ENCODE peak calls at places on chromosomes 16 and 17, in nine cellular contexts. One of them, this sample, is unnamed. For H3K4me1, the result is how much of the 10 kb centered on the place peaks cover.

GRCh38 chr17:75909812-75910274 is 5.2 kb upstream of the MRPL38 start:
- DNase-seq in aorta: no peak
- DNase-seq in GM23248: peak
- DNase-seq in sigmoid colon: no peak
- DNase-seq in upper lobe of right lung: peak
- DNase-seq in tibial nerve: no peak
- DNase-seq in effector memory CD4-positive, alpha-beta T cell: no peak
- DNase-seq in GM23338: no peak
- DNase-seq in NT2/D1: no peak
- DNase-seq in this sample: peak

GRCh38 chr17:47704781-47705180 is 10.8 kb downstream of the TBKBP1 start:
- DNase-seq in aorta: peak
- DNase-seq in GM23248: no peak
- DNase-seq in sigmoid colon: no peak
- DNase-seq in upper lobe of right lung: peak
- DNase-seq in tibial nerve: no peak
- DNase-seq in effector memory CD4-positive, alpha-beta T cell: no peak
- DNase-seq in GM23338: no peak
- DNase-seq in NT2/D1: no peak
- DNase-seq in this sample: no peak

GRCh38 chr16:57533366-57533617 is 3.1 kb downstream of the CCDC102A start:
- DNase-seq in aorta: no peak
- DNase-seq in GM23248: no peak
- DNase-seq in sigmoid colon: no peak
- DNase-seq in upper lobe of right lung: no peak
- DNase-seq in tibial nerve: no peak
- DNase-seq in effector memory CD4-positive, alpha-beta T cell: no peak
- DNase-seq in GM23338: no peak
- DNase-seq in NT2/D1: no peak
- DNase-seq in this sample: no peak

GRCh38 chr16:58462997-58463891 is 36.7 kb upstream of the NDRG4 start:
- DNase-seq in aorta: no peak
- DNase-seq in GM23248: peak
- DNase-seq in sigmoid colon: no peak
- DNase-seq in upper lobe of right lung: no peak
- DNase-seq in tibial nerve: no peak
- DNase-seq in effector memory CD4-positive, alpha-beta T cell: no peak
- DNase-seq in GM23338: peak
- DNase-seq in NT2/D1: no peak
- DNase-seq in this sample: no peak

GRCh38 chr17:79043931-79044320 is 20.0 kb downstream of the C1QTNF1 start:
- DNase-seq in aorta: peak
- DNase-seq in GM23248: no peak
- DNase-seq in sigmoid colon: peak
- DNase-seq in upper lobe of right lung: peak
- DNase-seq in tibial nerve: no peak
- DNase-seq in effector memory CD4-positive, alpha-beta T cell: no peak
- DNase-seq in GM23338: no peak
- DNase-seq in NT2/D1: no peak
- DNase-seq in this sample: no peak

GRCh38 chr16:67539271-67539670 is 10.6 kb downstream of the RIPOR1 start:
- DNase-seq in aorta: no peak
- DNase-seq in GM23248: no peak
- DNase-seq in sigmoid colon: no peak
- DNase-seq in upper lobe of right lung: no peak
- DNase-seq in tibial nerve: no peak
- DNase-seq in effector memory CD4-positive, alpha-beta T cell: no peak
- DNase-seq in GM23338: peak
- DNase-seq in NT2/D1: no peak
- DNase-seq in this sample: no peak

GRCh38 chr16:2166263-2167080 is 10.9 kb downstream of the TRAF7 start:
- DNase-seq in aorta: no peak
- DNase-seq in GM23248: no peak
- DNase-seq in sigmoid colon: no peak
- DNase-seq in upper lobe of right lung: no peak
- DNase-seq in tibial nerve: no peak
- DNase-seq in effector memory CD4-positive, alpha-beta T cell: no peak
- DNase-seq in GM23338: no peak
- DNase-seq in NT2/D1: no peak
- DNase-seq in this sample: no peak

GRCh38 chr16:66842765-66843164 is 1.4 kb upstream of the CA7 start:
- DNase-seq in aorta: no peak
- DNase-seq in GM23248: peak
- DNase-seq in sigmoid colon: no peak
- DNase-seq in upper lobe of right lung: no peak
- DNase-seq in tibial nerve: no peak
- DNase-seq in effector memory CD4-positive, alpha-beta T cell: no peak
- DNase-seq in GM23338: no peak
- DNase-seq in NT2/D1: no peak
- DNase-seq in this sample: peak

GRCh38 chr16:47026492-47026891 is 53.0 kb upstream of the DNAJA2 start:
- DNase-seq in aorta: no peak
- DNase-seq in GM23248: no peak
- DNase-seq in sigmoid colon: no peak
- DNase-seq in upper lobe of right lung: peak
- DNase-seq in tibial nerve: no peak
- DNase-seq in effector memory CD4-positive, alpha-beta T cell: no peak
- DNase-seq in GM23338: no peak
- DNase-seq in NT2/D1: no peak
- DNase-seq in this sample: no peak

GRCh38 chr16:17346774-17347569 is 123.8 kb downstream of the XYLT1 start:
- DNase-seq in aorta: no peak
- DNase-seq in GM23248: no peak
- DNase-seq in sigmoid colon: no peak
- DNase-seq in upper lobe of right lung: no peak
- DNase-seq in tibial nerve: no peak
- DNase-seq in effector memory CD4-positive, alpha-beta T cell: no peak
- DNase-seq in GM23338: no peak
- DNase-seq in NT2/D1: no peak
- DNase-seq in this sample: no peak

GRCh38 chr16:17347624-17348023 is 123.1 kb downstream of the XYLT1 start:
- DNase-seq in aorta: no peak
- DNase-seq in GM23248: no peak
- DNase-seq in sigmoid colon: no peak
- DNase-seq in upper lobe of right lung: no peak
- DNase-seq in tibial nerve: no peak
- DNase-seq in effector memory CD4-positive, alpha-beta T cell: no peak
- DNase-seq in GM23338: no peak
- DNase-seq in NT2/D1: no peak
- DNase-seq in this sample: no peak

GRCh38 chr16:17348042-17348783 is 122.5 kb downstream of the XYLT1 start:
- DNase-seq in aorta: no peak
- DNase-seq in GM23248: no peak
- DNase-seq in sigmoid colon: no peak
- DNase-seq in upper lobe of right lung: no peak
- DNase-seq in tibial nerve: no peak
- DNase-seq in effector memory CD4-positive, alpha-beta T cell: no peak
- DNase-seq in GM23338: no peak
- DNase-seq in NT2/D1: no peak
- DNase-seq in this sample: no peak

GRCh38 chr16:17350212-17350611 is 120.5 kb downstream of the XYLT1 start:
- DNase-seq in aorta: no peak
- DNase-seq in GM23248: peak
- DNase-seq in sigmoid colon: no peak
- DNase-seq in upper lobe of right lung: no peak
- DNase-seq in tibial nerve: no peak
- DNase-seq in effector memory CD4-positive, alpha-beta T cell: no peak
- DNase-seq in GM23338: no peak
- DNase-seq in NT2/D1: no peak
- DNase-seq in this sample: no peak

GRCh38 chr16:17348826-17349225 is 121.9 kb downstream of the XYLT1 start:
- DNase-seq in aorta: no peak
- DNase-seq in GM23248: no peak
- DNase-seq in sigmoid colon: no peak
- DNase-seq in upper lobe of right lung: no peak
- DNase-seq in tibial nerve: no peak
- DNase-seq in effector memory CD4-positive, alpha-beta T cell: no peak
- DNase-seq in GM23338: no peak
- DNase-seq in NT2/D1: no peak
- DNase-seq in this sample: no peak
- H3K4me1 ChIP-seq in aorta: under half
- H3K4me1 ChIP-seq in GM23248: under half
- H3K4me1 ChIP-seq in sigmoid colon: under half
- H3K4me1 ChIP-seq in upper lobe of right lung: under half
- H3K4me1 ChIP-seq in tibial nerve: under half
- H3K4me1 ChIP-seq in effector memory CD4-positive, alpha-beta T cell: under half
- H3K4me1 ChIP-seq in GM23338: under half
- H3K4me1 ChIP-seq in NT2/D1: under half
- H3K4me1 ChIP-seq in this sample: under half

GRCh38 chr17:17434477-17434876 is 42.3 kb upstream of the MED9 start:
- DNase-seq in aorta: no peak
- DNase-seq in GM23248: no peak
- DNase-seq in sigmoid colon: no peak
- DNase-seq in upper lobe of right lung: no peak
- DNase-seq in tibial nerve: no peak
- DNase-seq in effector memory CD4-positive, alpha-beta T cell: no peak
- DNase-seq in GM23338: no peak
- DNase-seq in NT2/D1: no peak
- DNase-seq in this sample: no peak
- H3K4me1 ChIP-seq in aorta: under half
- H3K4me1 ChIP-seq in GM23248: under half
- H3K4me1 ChIP-seq in sigmoid colon: under half
- H3K4me1 ChIP-seq in upper lobe of right lung: under half
- H3K4me1 ChIP-seq in tibial nerve: under half
- H3K4me1 ChIP-seq in effector memory CD4-positive, alpha-beta T cell: under half
- H3K4me1 ChIP-seq in GM23338: under half
- H3K4me1 ChIP-seq in NT2/D1: under half
- H3K4me1 ChIP-seq in this sample: under half

GRCh38 chr17:73342057-73342522 is 30.3 kb upstream of the CDC42EP4 start:
- DNase-seq in aorta: peak
- DNase-seq in GM23248: peak
- DNase-seq in sigmoid colon: peak
- DNase-seq in upper lobe of right lung: peak
- DNase-seq in tibial nerve: peak
- DNase-seq in effector memory CD4-positive, alpha-beta T cell: no peak
- DNase-seq in GM23338: peak
- DNase-seq in NT2/D1: peak
- DNase-seq in this sample: no peak

GRCh38 chr17:73342549-73343167 is 30.9 kb upstream of the CDC42EP4 start:
- DNase-seq in aorta: no peak
- DNase-seq in GM23248: peak
- DNase-seq in sigmoid colon: no peak
- DNase-seq in upper lobe of right lung: no peak
- DNase-seq in tibial nerve: no peak
- DNase-seq in effector memory CD4-positive, alpha-beta T cell: no peak
- DNase-seq in GM23338: peak
- DNase-seq in NT2/D1: no peak
- DNase-seq in this sample: no peak

GRCh38 chr17:73341350-73342056 is 29.7 kb upstream of the CDC42EP4 start:
- DNase-seq in aorta: no peak
- DNase-seq in GM23248: no peak
- DNase-seq in sigmoid colon: no peak
- DNase-seq in upper lobe of right lung: no peak
- DNase-seq in tibial nerve: no peak
- DNase-seq in effector memory CD4-positive, alpha-beta T cell: no peak
- DNase-seq in GM23338: no peak
- DNase-seq in NT2/D1: no peak
- DNase-seq in this sample: no peak

GRCh38 chr17:73343168-73343634 is 31.4 kb upstream of the CDC42EP4 start:
- DNase-seq in aorta: peak
- DNase-seq in GM23248: peak
- DNase-seq in sigmoid colon: peak
- DNase-seq in upper lobe of right lung: no peak
- DNase-seq in tibial nerve: peak
- DNase-seq in effector memory CD4-positive, alpha-beta T cell: no peak
- DNase-seq in GM23338: peak
- DNase-seq in NT2/D1: peak
- DNase-seq in this sample: no peak

GRCh38 chr17:73343739-73344454 is 32.1 kb upstream of the CDC42EP4 start:
- DNase-seq in aorta: no peak
- DNase-seq in GM23248: peak
- DNase-seq in sigmoid colon: no peak
- DNase-seq in upper lobe of right lung: no peak
- DNase-seq in tibial nerve: no peak
- DNase-seq in effector memory CD4-positive, alpha-beta T cell: no peak
- DNase-seq in GM23338: no peak
- DNase-seq in NT2/D1: no peak
- DNase-seq in this sample: no peak
- H3K4me1 ChIP-seq in aorta: under half
- H3K4me1 ChIP-seq in GM23248: under half
- H3K4me1 ChIP-seq in sigmoid colon: under half
- H3K4me1 ChIP-seq in upper lobe of right lung: under half
- H3K4me1 ChIP-seq in tibial nerve: under half
- H3K4me1 ChIP-seq in effector memory CD4-positive, alpha-beta T cell: under half
- H3K4me1 ChIP-seq in GM23338: under half
- H3K4me1 ChIP-seq in NT2/D1: under half
- H3K4me1 ChIP-seq in this sample: under half

GRCh38 chr17:83099570-83100181 is 20.3 kb downstream of the METRNL start:
- DNase-seq in aorta: peak
- DNase-seq in GM23248: peak
- DNase-seq in sigmoid colon: no peak
- DNase-seq in upper lobe of right lung: no peak
- DNase-seq in tibial nerve: no peak
- DNase-seq in effector memory CD4-positive, alpha-beta T cell: no peak
- DNase-seq in GM23338: no peak
- DNase-seq in NT2/D1: no peak
- DNase-seq in this sample: no peak

GRCh38 chr17:83097831-83098230 is 18.4 kb downstream of the METRNL start:
- DNase-seq in aorta: no peak
- DNase-seq in GM23248: no peak
- DNase-seq in sigmoid colon: no peak
- DNase-seq in upper lobe of right lung: no peak
- DNase-seq in tibial nerve: no peak
- DNase-seq in effector memory CD4-positive, alpha-beta T cell: no peak
- DNase-seq in GM23338: no peak
- DNase-seq in NT2/D1: no peak
- DNase-seq in this sample: no peak

GRCh38 chr17:83100220-83100852 is 20.9 kb downstream of the METRNL start:
- DNase-seq in aorta: peak
- DNase-seq in GM23248: peak
- DNase-seq in sigmoid colon: no peak
- DNase-seq in upper lobe of right lung: no peak
- DNase-seq in tibial nerve: no peak
- DNase-seq in effector memory CD4-positive, alpha-beta T cell: no peak
- DNase-seq in GM23338: no peak
- DNase-seq in NT2/D1: no peak
- DNase-seq in this sample: no peak

GRCh38 chr17:83098241-83099085 is 19.1 kb downstream of the METRNL start:
- DNase-seq in aorta: no peak
- DNase-seq in GM23248: peak
- DNase-seq in sigmoid colon: no peak
- DNase-seq in upper lobe of right lung: no peak
- DNase-seq in tibial nerve: no peak
- DNase-seq in effector memory CD4-positive, alpha-beta T cell: no peak
- DNase-seq in GM23338: no peak
- DNase-seq in NT2/D1: no peak
- DNase-seq in this sample: no peak

DNA sequence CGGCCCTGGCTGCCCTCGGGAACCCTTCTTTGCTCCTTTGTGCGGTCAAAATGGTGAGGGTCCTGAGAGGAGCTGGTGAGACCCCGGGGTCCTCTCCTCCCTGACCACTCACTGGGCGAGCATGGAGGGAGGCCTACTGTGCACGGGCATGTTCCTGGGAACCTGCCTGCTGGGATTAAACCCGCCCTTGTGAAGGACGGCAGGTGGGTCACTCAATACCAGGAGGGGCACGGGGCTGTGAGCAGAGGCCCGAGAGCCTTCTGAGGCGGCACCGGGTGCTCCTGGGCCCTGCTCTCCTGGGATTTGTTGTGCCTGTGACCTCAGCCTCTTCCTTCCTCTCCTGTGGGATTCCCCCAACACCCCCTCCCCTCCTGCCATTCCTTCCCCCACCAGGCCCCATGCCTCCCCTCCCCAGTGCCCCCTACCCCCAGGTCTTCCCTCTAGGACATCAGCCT is 19.7 kb downstream of the METRNL start:
- DNase-seq in aorta: no peak
- DNase-seq in GM23248: peak
- DNase-seq in sigmoid colon: no peak
- DNase-seq in upper lobe of right lung: no peak
- DNase-seq in tibial nerve: no peak
- DNase-seq in effector memory CD4-positive, alpha-beta T cell: no peak
- DNase-seq in GM23338: no peak
- DNase-seq in NT2/D1: no peak
- DNase-seq in this sample: no peak
- H3K4me1 ChIP-seq in aorta: under half
- H3K4me1 ChIP-seq in GM23248: under half
- H3K4me1 ChIP-seq in sigmoid colon: under half
- H3K4me1 ChIP-seq in upper lobe of right lung: under half
- H3K4me1 ChIP-seq in tibial nerve: under half
- H3K4me1 ChIP-seq in effector memory CD4-positive, alpha-beta T cell: under half
- H3K4me1 ChIP-seq in GM23338: under half
- H3K4me1 ChIP-seq in NT2/D1: under half
- H3K4me1 ChIP-seq in this sample: under half

This sample was measured in RWPE2.